ENCODE peak calls at places on chromosomes 13 and 19, in seven cellular contexts. One of them, this sample, is unnamed.
A peak's percentile ranks its signal among the peaks of the same experiment; 100 is the strongest.

GRCh38 chr19:40803857-40804782 is 5.1 kb downstream of the EGLN2 start:
- DNase-seq in lower lobe of right lung: peak; percentile 83
- DNase-seq in ascending aorta: no peak
- DNase-seq in body of pancreas: peak; percentile 80
- DNase-seq in esophagus squamous epithelium: peak; percentile 55
- DNase-seq in heart left ventricle: peak; percentile 75
- DNase-seq in ovary: no peak
- DNase-seq in this sample: peak; percentile 87

GRCh38 chr13:98105929-98106336 is 37.0 kb upstream of the FARP1 start:
- DNase-seq in lower lobe of right lung: no peak
- DNase-seq in ascending aorta: no peak
- DNase-seq in body of pancreas: no peak
- DNase-seq in esophagus squamous epithelium: no peak
- DNase-seq in heart left ventricle: peak; percentile 64
- DNase-seq in ovary: no peak
- DNase-seq in this sample: no peak

GRCh38 chr19:48170817-48171347 is 402 bp downstream of the ZSWIM9 start:
- DNase-seq in lower lobe of right lung: no peak
- DNase-seq in ascending aorta: no peak
- DNase-seq in body of pancreas: no peak
- DNase-seq in esophagus squamous epithelium: no peak
- DNase-seq in heart left ventricle: no peak
- DNase-seq in ovary: no peak
- DNase-seq in this sample: no peak

GRCh38 chr19:8324186-8325050 is 3.1 kb downstream of the RPS28 start:
- DNase-seq in lower lobe of right lung: no peak
- DNase-seq in ascending aorta: no peak
- DNase-seq in body of pancreas: peak; percentile 18
- DNase-seq in esophagus squamous epithelium: no peak
- DNase-seq in heart left ventricle: peak; percentile 40
- DNase-seq in ovary: no peak
- DNase-seq in this sample: peak; percentile 87

GRCh38 chr13:112849500-112849899 is 119.5 kb upstream of the MCF2L start:
- DNase-seq in lower lobe of right lung: no peak
- DNase-seq in ascending aorta: no peak
- DNase-seq in body of pancreas: no peak
- DNase-seq in esophagus squamous epithelium: no peak
- DNase-seq in heart left ventricle: no peak
- DNase-seq in ovary: no peak
- DNase-seq in this sample: peak; percentile 78

GRCh38 chr19:50896591-50897190 is 14.5 kb downstream of the KLK4 start:
- DNase-seq in lower lobe of right lung: no peak
- DNase-seq in ascending aorta: no peak
- DNase-seq in body of pancreas: peak; percentile 40
- DNase-seq in esophagus squamous epithelium: no peak
- DNase-seq in heart left ventricle: no peak
- DNase-seq in ovary: no peak
- DNase-seq in this sample: peak; percentile 98

GRCh38 chr13:34044660-34045080 is 226.7 kb downstream of the RFC3 start:
- DNase-seq in lower lobe of right lung: no peak
- DNase-seq in ascending aorta: no peak
- DNase-seq in body of pancreas: no peak
- DNase-seq in esophagus squamous epithelium: no peak
- DNase-seq in heart left ventricle: no peak
- DNase-seq in ovary: no peak
- DNase-seq in this sample: no peak

GRCh38 chr13:106453101-106453500 is 82.4 kb downstream of the EFNB2 start:
- DNase-seq in lower lobe of right lung: no peak
- DNase-seq in ascending aorta: no peak
- DNase-seq in body of pancreas: no peak
- DNase-seq in esophagus squamous epithelium: no peak
- DNase-seq in heart left ventricle: no peak
- DNase-seq in ovary: no peak
- DNase-seq in this sample: no peak

GRCh38 chr13:52599853-52600603 is 42.2 kb upstream of the HNRNPA1L2 start:
- DNase-seq in lower lobe of right lung: no peak
- DNase-seq in ascending aorta: no peak
- DNase-seq in body of pancreas: peak; percentile 13
- DNase-seq in esophagus squamous epithelium: no peak
- DNase-seq in heart left ventricle: no peak
- DNase-seq in ovary: peak; percentile 47
- DNase-seq in this sample: peak; percentile 46

GRCh38 chr19:9156304-9156703 is 16.1 kb downstream of the ZNF317 start:
- DNase-seq in lower lobe of right lung: no peak
- DNase-seq in ascending aorta: no peak
- DNase-seq in body of pancreas: no peak
- DNase-seq in esophagus squamous epithelium: no peak
- DNase-seq in heart left ventricle: no peak
- DNase-seq in ovary: no peak
- DNase-seq in this sample: no peak

GRCh38 chr13:27997904-27998522 is 9.5 kb upstream of the URAD start:
- DNase-seq in lower lobe of right lung: no peak
- DNase-seq in ascending aorta: no peak
- DNase-seq in body of pancreas: peak; percentile 68
- DNase-seq in esophagus squamous epithelium: no peak
- DNase-seq in heart left ventricle: peak; percentile 60
- DNase-seq in ovary: no peak
- DNase-seq in this sample: peak; percentile 31

GRCh38 chr13:34672631-34673030 is 269.4 kb upstream of the NBEA start:
- DNase-seq in lower lobe of right lung: no peak
- DNase-seq in ascending aorta: no peak
- DNase-seq in body of pancreas: no peak
- DNase-seq in esophagus squamous epithelium: no peak
- DNase-seq in heart left ventricle: no peak
- DNase-seq in ovary: no peak
- DNase-seq in this sample: no peak

GRCh38 chr13:72204291-72204690 is 337.3 kb upstream of the DACH1 start:
- DNase-seq in lower lobe of right lung: no peak
- DNase-seq in ascending aorta: no peak
- DNase-seq in body of pancreas: no peak
- DNase-seq in esophagus squamous epithelium: no peak
- DNase-seq in heart left ventricle: no peak
- DNase-seq in ovary: no peak
- DNase-seq in this sample: no peak

GRCh38 chr13:27619093-27619705 is 1.1 kb downstream of the LNX2 start:
- DNase-seq in lower lobe of right lung: no peak
- DNase-seq in ascending aorta: no peak
- DNase-seq in body of pancreas: peak; percentile 73
- DNase-seq in esophagus squamous epithelium: no peak
- DNase-seq in heart left ventricle: no peak
- DNase-seq in ovary: no peak
- DNase-seq in this sample: peak; percentile 20

GRCh38 chr19:17447704-17448189 is 721 bp downstream of the TMEM221 start:
- DNase-seq in lower lobe of right lung: no peak
- DNase-seq in ascending aorta: no peak
- DNase-seq in body of pancreas: no peak
- DNase-seq in esophagus squamous epithelium: no peak
- DNase-seq in heart left ventricle: no peak
- DNase-seq in ovary: no peak
- DNase-seq in this sample: no peak

GRCh38 chr19:22472180-22472637 is 50.1 kb upstream of the ZNF98 start:
- DNase-seq in lower lobe of right lung: no peak
- DNase-seq in ascending aorta: no peak
- DNase-seq in body of pancreas: no peak
- DNase-seq in esophagus squamous epithelium: no peak
- DNase-seq in heart left ventricle: no peak
- DNase-seq in ovary: no peak
- DNase-seq in this sample: no peak

GRCh38 chr19:40662925-40663711 is 27.3 kb downstream of the NUMBL start:
- DNase-seq in lower lobe of right lung: peak; percentile 93
- DNase-seq in ascending aorta: peak; percentile 40
- DNase-seq in body of pancreas: peak; percentile 90
- DNase-seq in esophagus squamous epithelium: peak; percentile 49
- DNase-seq in heart left ventricle: peak; percentile 91
- DNase-seq in ovary: peak; percentile 95
- DNase-seq in this sample: peak; percentile 92

GRCh38 chr13:35198821-35199220 is 256.8 kb downstream of the NBEA start:
- DNase-seq in lower lobe of right lung: no peak
- DNase-seq in ascending aorta: no peak
- DNase-seq in body of pancreas: no peak
- DNase-seq in esophagus squamous epithelium: no peak
- DNase-seq in heart left ventricle: no peak
- DNase-seq in ovary: no peak
- DNase-seq in this sample: no peak

GRCh38 chr13:98190889-98191444 is 13.9 kb upstream of the RNF113B start:
- DNase-seq in lower lobe of right lung: no peak
- DNase-seq in ascending aorta: no peak
- DNase-seq in body of pancreas: no peak
- DNase-seq in esophagus squamous epithelium: no peak
- DNase-seq in heart left ventricle: no peak
- DNase-seq in ovary: no peak
- DNase-seq in this sample: no peak

GRCh38 chr13:65378943-65379519 is 1851.1 kb downstream of the PCDH9 start:
- DNase-seq in lower lobe of right lung: no peak
- DNase-seq in ascending aorta: no peak
- DNase-seq in body of pancreas: no peak
- DNase-seq in esophagus squamous epithelium: no peak
- DNase-seq in heart left ventricle: no peak
- DNase-seq in ovary: no peak
- DNase-seq in this sample: no peak

GRCh38 chr19:47790398-47790814 is 11.9 kb downstream of the SELENOW start:
- DNase-seq in lower lobe of right lung: peak; percentile 90
- DNase-seq in ascending aorta: no peak
- DNase-seq in body of pancreas: peak; percentile 80
- DNase-seq in esophagus squamous epithelium: no peak
- DNase-seq in heart left ventricle: peak; percentile 85
- DNase-seq in ovary: peak; percentile 89
- DNase-seq in this sample: peak; percentile 84

GRCh38 chr19:800360-801029 is 3.2 kb downstream of the PTBP1 start:
- DNase-seq in lower lobe of right lung: no peak
- DNase-seq in ascending aorta: no peak
- DNase-seq in body of pancreas: peak; percentile 79
- DNase-seq in esophagus squamous epithelium: no peak
- DNase-seq in heart left ventricle: no peak
- DNase-seq in ovary: peak; percentile 21
- DNase-seq in this sample: peak; percentile 90

GRCh38 chr19:34926685-34927375 is at the start of gene ZNF30:
- DNase-seq in lower lobe of right lung: peak; percentile 96
- DNase-seq in ascending aorta: peak; percentile 39
- DNase-seq in body of pancreas: peak; percentile 95
- DNase-seq in esophagus squamous epithelium: peak; percentile 16
- DNase-seq in heart left ventricle: peak; percentile 96
- DNase-seq in ovary: peak; percentile 89
- DNase-seq in this sample: peak; percentile 94

GRCh38 chr19:35240322-35240721 is 8.5 kb upstream of the LSR start:
- DNase-seq in lower lobe of right lung: no peak
- DNase-seq in ascending aorta: no peak
- DNase-seq in body of pancreas: no peak
- DNase-seq in esophagus squamous epithelium: no peak
- DNase-seq in heart left ventricle: no peak
- DNase-seq in ovary: no peak
- DNase-seq in this sample: no peak

DNA sequence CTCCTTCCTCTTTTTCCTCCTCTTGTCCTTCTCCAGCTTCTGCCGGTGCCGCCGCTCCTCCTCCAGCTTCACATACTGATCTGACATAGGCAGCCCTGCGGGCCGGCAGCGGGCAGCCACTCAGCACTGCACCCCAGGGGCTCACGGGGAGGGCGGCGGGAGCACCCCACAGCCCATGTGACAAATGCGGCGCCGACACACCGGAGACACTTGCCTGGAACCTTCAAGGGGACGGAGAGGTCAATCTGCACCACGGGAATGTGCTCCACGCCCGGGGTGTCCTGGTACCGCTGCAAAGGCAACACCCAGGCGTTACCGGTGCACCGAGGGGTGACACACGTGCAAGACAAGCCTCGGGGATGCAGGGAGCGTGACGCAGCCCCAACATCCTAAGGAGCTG is 18.6 kb downstream of the IZUMO4 start:
- DNase-seq in lower lobe of right lung: peak; percentile 38
- DNase-seq in ascending aorta: no peak
- DNase-seq in body of pancreas: no peak
- DNase-seq in esophagus squamous epithelium: no peak
- DNase-seq in heart left ventricle: no peak
- DNase-seq in ovary: no peak
- DNase-seq in this sample: no peak
- H3K36me3 ChIP-seq in lower lobe of right lung: peaks cover 100% of the 10 kb centered on the region
- H3K36me3 ChIP-seq in ascending aorta: peaks cover 96% of the 10 kb centered on the region
- H3K36me3 ChIP-seq in body of pancreas: peaks cover 70% of the 10 kb centered on the region
- H3K36me3 ChIP-seq in esophagus squamous epithelium: peaks cover 83% of the 10 kb centered on the region
- H3K36me3 ChIP-seq in heart left ventricle: peaks cover 100% of the 10 kb centered on the region
- H3K36me3 ChIP-seq in ovary: no peaks in the 10 kb centered on the region
- H3K36me3 ChIP-seq in this sample: peaks cover 100% of the 10 kb centered on the region

GRCh38 chr19:30070970-30071632 is 129.1 kb downstream of the URI1 start:
- DNase-seq in lower lobe of right lung: peak; percentile 10
- DNase-seq in ascending aorta: no peak
- DNase-seq in body of pancreas: no peak
- DNase-seq in esophagus squamous epithelium: no peak
- DNase-seq in heart left ventricle: peak; percentile 51
- DNase-seq in ovary: no peak
- DNase-seq in this sample: no peak
- H3K27ac ChIP-seq in lower lobe of right lung: no peak overlapping the region
- H3K27ac ChIP-seq in ascending aorta: no peak overlapping the region
- H3K27ac ChIP-seq in body of pancreas: no peak overlapping the region
- H3K27ac ChIP-seq in esophagus squamous epithelium: no peak overlapping the region
- H3K27ac ChIP-seq in heart left ventricle: no peak overlapping the region
- H3K27ac ChIP-seq in ovary: no peak overlapping the region
- H3K27ac ChIP-seq in this sample: no peak overlapping the region

DNA sequence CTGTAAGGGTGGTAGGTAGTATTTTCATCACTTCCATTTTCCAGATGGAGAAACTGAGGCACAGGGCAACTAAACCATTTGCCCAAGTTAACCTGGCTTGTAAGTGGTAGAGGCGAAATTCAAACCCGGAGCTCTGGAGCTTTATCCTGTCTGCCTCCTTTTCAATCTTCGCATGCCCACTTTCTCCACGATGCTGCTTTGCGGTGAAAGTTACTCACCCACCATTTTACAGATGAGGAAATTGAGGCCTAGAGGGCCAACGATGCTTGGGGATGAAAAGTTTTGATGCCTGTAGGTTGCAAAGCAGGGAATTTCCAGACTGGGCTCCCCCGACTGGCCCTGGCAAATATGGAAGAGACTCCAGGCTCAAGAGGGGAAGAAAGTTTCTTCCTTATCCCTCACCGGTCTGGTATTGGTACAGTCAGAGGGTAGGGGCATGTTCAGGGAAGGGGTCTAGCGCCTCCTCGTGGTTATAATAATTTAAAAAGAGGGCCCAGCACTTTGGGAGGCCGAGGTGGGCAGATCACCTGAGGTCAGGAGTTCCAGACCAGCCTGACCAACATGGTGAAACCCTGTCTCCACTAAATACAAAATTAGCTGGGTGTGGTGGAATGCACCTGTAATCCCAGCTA is 1.9 kb upstream of the SH2D3A start:
- DNase-seq in lower lobe of right lung: no peak
- DNase-seq in ascending aorta: no peak
- DNase-seq in body of pancreas: no peak
- DNase-seq in esophagus squamous epithelium: no peak
- DNase-seq in heart left ventricle: no peak
- DNase-seq in ovary: no peak
- DNase-seq in this sample: no peak
- TF ChIP-seq CTCF in lower lobe of right lung: peak; percentile 40
- TF ChIP-seq CTCF in ascending aorta: no peak
- TF ChIP-seq CTCF in body of pancreas: peak; percentile 54
- TF ChIP-seq CTCF in esophagus squamous epithelium: peak; percentile 29
- TF ChIP-seq CTCF in heart left ventricle: peak; percentile 50
- TF ChIP-seq CTCF in ovary: no peak
- TF ChIP-seq CTCF in this sample: no peak

DNA sequence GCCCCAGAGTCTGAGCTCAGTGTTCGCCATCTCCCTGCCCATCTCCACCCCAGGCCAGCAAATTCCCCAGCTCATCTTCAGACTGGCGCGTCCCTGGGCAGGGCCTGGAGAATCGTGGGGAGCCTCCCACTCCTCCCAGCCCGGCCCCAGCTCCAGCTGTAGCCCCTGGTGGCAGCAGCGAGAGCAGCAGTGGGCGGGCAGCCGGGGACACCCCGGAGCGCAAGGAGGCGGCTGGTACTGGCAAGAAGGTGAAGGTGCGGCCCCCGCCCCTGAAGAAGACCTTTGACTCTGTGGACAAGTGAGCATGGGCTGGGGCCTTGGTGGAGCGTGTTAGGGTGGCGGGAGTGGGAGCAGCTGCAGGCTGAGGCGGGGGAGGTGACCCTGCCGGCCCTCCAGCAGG is 8.4 kb upstream of the PRR19 start:
- DNase-seq in lower lobe of right lung: no peak
- DNase-seq in ascending aorta: no peak
- DNase-seq in body of pancreas: no peak
- DNase-seq in esophagus squamous epithelium: no peak
- DNase-seq in heart left ventricle: no peak
- DNase-seq in ovary: no peak
- DNase-seq in this sample: no peak
- H3K36me3 ChIP-seq in lower lobe of right lung: peaks cover 69% of the 10 kb centered on the region
- H3K36me3 ChIP-seq in ascending aorta: peaks cover 71% of the 10 kb centered on the region
- H3K36me3 ChIP-seq in body of pancreas: peaks cover 24% of the 10 kb centered on the region
- H3K36me3 ChIP-seq in esophagus squamous epithelium: peaks cover 53% of the 10 kb centered on the region
- H3K36me3 ChIP-seq in heart left ventricle: peaks cover 67% of the 10 kb centered on the region
- H3K36me3 ChIP-seq in ovary: no peaks in the 10 kb centered on the region
- H3K36me3 ChIP-seq in this sample: peaks cover 54% of the 10 kb centered on the region

This sample was measured in thyroid gland.